ENCODE peak calls at places on chromosomes 11 and 22, in six cellular contexts. P, Y, I, S, B and K are unnamed samples. For H3K27me3, the result is how much of the 10 kb centered on the place peaks cover.

GRCh38 chr11:10380921-10381320 is 74.1 kb upstream of the AMPD3 start:
- DNase-seq in S (no peak), I (no peak), Y (no peak), P (no peak), B (no peak), K (no peak)

GRCh38 chr11:2987881-2988280 is 4.2 kb downstream of the NAP1L4 start:
- DNase-seq in I (no peak), Y (no peak), B (peak), S (no peak), P (no peak), K (no peak)

GRCh38 chr11:73812234-73812633 is 24.6 kb downstream of the MRPL48 start:
- DNase-seq in B (no peak), Y (no peak), P (no peak), S (no peak), I (no peak), K (no peak)

GRCh38 chr11:117900144-117900651 is 23.7 kb upstream of the FXYD6 start:
- DNase-seq in P (no peak), S (no peak), B (no peak), I (no peak), Y (peak), K (no peak)

GRCh38 chr22:41619979-41620645 is 731 bp downstream of the DESI1 start:
- DNase-seq in B (peak), P (peak), I (peak), Y (peak), S (peak), K (no peak)

GRCh38 chr11:108568183-108568858 is 25.2 kb downstream of the EXPH5 start:
- DNase-seq in Y (no peak), I (no peak), B (no peak), S (peak), P (no peak), K (no peak)

GRCh38 chr22:39959640-39960447 is at the start of gene TMA7B:
- DNase-seq in B (no peak), Y (peak), S (no peak), P (no peak), I (no peak), K (peak)

GRCh38 chr11:110838808-110839207 is 126.6 kb upstream of the ARHGAP20 start:
- DNase-seq in Y (no peak), P (no peak), I (no peak), S (no peak), B (no peak), K (no peak)

GRCh38 chr11:110249066-110249465 is 47.3 kb downstream of the RDX start:
- DNase-seq in P (no peak), Y (no peak), B (no peak), S (no peak), I (no peak), K (no peak)

GRCh38 chr11:112931686-112932085 is 29.5 kb upstream of the NCAM1 start:
- DNase-seq in B (no peak), S (no peak), Y (no peak), I (no peak), P (no peak), K (no peak)

GRCh38 chr11:86592659-86593451 is 79.6 kb downstream of the ME3 start:
- DNase-seq in S (no peak), Y (no peak), P (peak), I (peak), B (peak), K (peak)

GRCh38 chr22:36510966-36511881 is 4.4 kb upstream of the FOXRED2 start:
- DNase-seq in B (no peak), I (peak), S (no peak), P (no peak), Y (no peak), K (peak)

GRCh38 chr11:123490527-123490926 is 60.5 kb downstream of the GRAMD1B start:
- DNase-seq in I (no peak), P (no peak), Y (no peak), B (no peak), S (no peak), K (no peak)

GRCh38 chr22:45682069-45682468 is 10.4 kb downstream of the ATXN10 start:
- DNase-seq in P (no peak), B (no peak), I (no peak), Y (no peak), S (no peak), K (no peak)

GRCh38 chr11:63829823-63830489 is 9.0 kb upstream of the MARK2 start:
- DNase-seq in P (no peak), B (no peak), I (no peak), S (no peak), Y (no peak), K (no peak)

GRCh38 chr11:61699737-61700160 is 19.6 kb downstream of the DAGLA start:
- DNase-seq in S (peak), I (peak), B (no peak), Y (no peak), P (no peak), K (no peak)

GRCh38 chr11:40384991-40385390 is 1074.5 kb downstream of the LRRC4C start:
- DNase-seq in I (no peak), B (no peak), S (no peak), Y (no peak), P (no peak), K (no peak)

GRCh38 chr11:102599642-102600261 is 25.4 kb downstream of the MMP20 start:
- DNase-seq in P (no peak), I (no peak), Y (no peak), B (no peak), S (no peak), K (peak)

DNA sequence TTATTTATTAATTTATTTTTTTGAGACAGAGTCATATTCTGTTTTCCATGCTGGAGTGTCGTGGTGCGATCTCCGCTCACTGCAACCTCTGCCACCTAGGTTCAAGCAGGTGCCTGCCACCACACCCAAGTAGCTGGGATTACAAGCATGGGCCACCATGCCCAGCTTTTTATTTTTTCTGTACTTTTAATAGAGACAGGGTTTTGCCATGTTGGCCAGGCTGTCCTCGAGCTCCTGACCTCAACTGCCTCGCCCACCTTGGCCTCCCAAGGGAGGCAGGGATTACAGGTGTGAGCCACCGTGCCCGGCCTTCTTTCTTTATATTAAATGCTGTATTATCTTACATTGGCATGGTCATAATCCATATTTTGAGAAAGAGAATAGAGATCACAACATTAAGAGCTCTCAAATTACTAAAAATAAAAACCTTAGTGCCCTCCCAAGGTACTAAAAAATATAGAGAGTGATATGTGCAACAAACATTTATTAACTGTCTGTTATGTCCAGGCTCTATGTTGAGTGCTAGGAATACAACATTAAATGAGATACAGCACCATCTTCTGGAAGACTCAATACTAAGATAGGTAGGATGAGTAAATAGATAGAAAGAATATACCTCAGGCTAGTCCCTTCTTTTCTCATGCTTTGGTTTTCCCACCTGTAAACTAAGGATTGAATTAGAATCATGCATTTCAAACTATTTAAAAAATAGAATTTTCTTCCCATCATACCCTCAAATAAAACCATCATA is 84.1 kb downstream of the BBOX1 start:
- DNase-seq in P (no peak), Y (no peak), S (no peak), I (no peak), B (no peak), K (no peak)
- TF ChIP-seq CTCF in P (no peak), Y (no peak), S (no peak), I (no peak), B (no peak), K (no peak)

GRCh38 chr11:12841946-12842630 is 167.0 kb upstream of the RASSF10 start:
- DNase-seq in P (no peak), B (no peak), S (no peak), Y (no peak), I (no peak), K (no peak)

GRCh38 chr11:12848413-12848812 is 160.7 kb upstream of the RASSF10 start:
- DNase-seq in B (no peak), P (no peak), I (no peak), Y (no peak), S (no peak), K (no peak)

GRCh38 chr11:12842933-12843636 is 166.0 kb upstream of the RASSF10 start:
- DNase-seq in I (no peak), S (no peak), Y (no peak), B (no peak), P (no peak), K (no peak)

GRCh38 chr11:12846766-12847615 is 162.1 kb upstream of the RASSF10 start:
- DNase-seq in B (no peak), S (no peak), Y (no peak), I (no peak), P (no peak), K (no peak)

DNA sequence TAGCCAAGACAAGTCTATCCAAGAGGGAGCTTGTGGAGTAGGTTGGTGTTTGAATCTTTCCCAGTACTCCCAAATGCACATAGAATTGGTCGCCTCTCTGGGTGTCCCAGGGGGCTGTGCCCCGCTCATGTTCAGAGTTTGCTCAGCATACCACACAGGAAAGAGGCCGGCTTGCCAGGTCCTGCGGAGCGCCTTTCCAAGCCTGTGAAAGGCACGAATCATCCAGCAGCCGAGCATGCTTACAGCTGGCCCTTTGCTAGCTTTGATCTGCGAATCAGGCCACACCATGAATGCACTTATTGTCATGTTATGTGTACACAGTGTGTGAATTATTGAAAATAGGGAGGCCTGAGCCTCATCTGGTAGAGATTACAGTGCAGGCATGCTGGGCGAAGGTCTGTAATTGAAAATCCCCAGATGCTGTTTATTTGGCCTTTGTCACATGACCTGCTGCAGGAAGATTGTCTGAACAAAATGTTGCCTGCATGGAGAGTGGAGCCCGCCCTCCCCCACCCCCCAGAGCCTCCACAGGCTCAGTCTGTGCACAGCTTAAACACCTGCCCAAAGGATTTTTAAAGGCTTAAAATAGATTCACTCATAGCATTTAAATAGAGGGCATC is 163.3 kb upstream of the RASSF10 start:
- DNase-seq in S (peak), P (no peak), I (peak), B (no peak), Y (no peak), K (no peak)
- H3K4me3 ChIP-seq in S (peak), P (no peak), I (peak), B (no peak), Y (no peak), K (no peak)

DNA sequence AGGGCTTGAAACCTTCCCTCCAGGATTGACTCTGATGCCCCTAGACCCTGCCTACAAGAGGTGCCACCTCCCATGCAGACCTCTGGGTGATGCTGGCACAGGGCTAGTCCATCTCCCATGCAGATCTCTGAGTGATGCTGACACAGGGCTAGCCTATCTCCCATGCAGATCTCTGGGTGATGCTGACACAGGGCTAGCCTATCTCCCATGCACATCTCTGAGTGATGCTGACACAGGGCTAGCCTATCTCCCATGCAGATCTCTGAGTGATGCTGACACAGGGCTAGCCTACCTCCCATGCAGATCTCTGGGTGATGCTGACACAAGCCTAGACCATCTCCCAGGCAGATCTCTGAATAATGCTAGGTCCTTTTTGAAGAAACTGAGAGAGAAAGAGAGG is 321.7 kb downstream of the NTM start:
- DNase-seq in S (no peak), B (no peak), I (no peak), Y (no peak), P (no peak), K (no peak)
- H3K27me3 ChIP-seq in S (half or more), B (under half), I (under half), Y (under half), P (under half), K (under half)

DNA sequence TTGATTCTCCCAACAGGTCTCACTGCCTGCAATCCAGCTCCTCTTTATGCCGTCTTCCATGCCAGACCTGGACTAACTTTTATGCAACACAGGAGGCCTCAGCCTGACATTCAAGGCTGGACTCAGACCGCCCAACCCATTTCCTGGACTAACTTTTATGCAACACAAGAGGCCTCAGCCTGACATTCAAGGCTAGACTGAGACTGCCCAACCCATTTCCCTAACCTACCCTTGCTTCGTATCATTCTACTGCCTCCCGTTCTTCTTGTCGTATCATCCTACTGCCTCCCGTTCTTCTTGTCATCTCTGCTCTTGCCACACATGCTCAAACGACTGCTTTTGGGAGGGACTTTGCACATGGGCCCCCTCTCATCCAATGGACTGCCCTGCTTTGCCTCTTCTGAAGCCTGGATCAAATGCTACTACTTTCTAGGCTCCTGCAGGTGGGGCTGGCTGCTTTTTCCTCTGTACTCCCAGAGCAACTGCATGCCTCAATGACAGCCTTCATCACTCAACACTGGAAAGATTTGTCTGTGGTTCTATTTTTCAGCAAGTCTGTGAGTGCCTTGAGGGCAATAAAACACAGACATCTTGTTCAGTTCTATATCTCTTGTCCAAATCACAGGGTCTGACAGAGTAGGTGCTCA is 7.8 kb downstream of the TBC1D10A start:
- DNase-seq in P (no peak), I (no peak), S (peak), Y (no peak), B (no peak), K (no peak)
- TF ChIP-seq CTCF in P (no peak), I (no peak), S (peak), Y (no peak), B (no peak), K (no peak)